ENCODE peak calls at places on chromosomes 13 and 19, in eight cellular contexts. V is stimulated activated CD4-positive, alpha-beta T cell treated with anti-CD3 and anti-CD28 coated beads, Interleukin-1b, Interleukin-23, amount 100 ng/mL, for 24 hours; E is NCI-H524; L is NCI-H774; G is WTC11; K is fibroblast of pulmonary artery; C is Right ventricle myocardium inferior; N is SHP77 treated with DMSO at 0.1 percent for 48 hours. A is an unnamed sample.

GRCh38 chr13:42875448-42876269 is 94.3 kb downstream of the FAM216B start:
- DNase-seq in K (peak; percentile 83), E (no peak), V (no peak), L (no peak), G (peak; percentile 58), N (no peak), C (no peak), A (no peak)

GRCh38 chr19:38949580-38950367 is 19.0 kb downstream of the MRPS12 start:
- DNase-seq in N (peak; percentile 93), E (peak; percentile 80), G (peak; percentile 100), L (no peak), C (peak; percentile 89), K (peak; percentile 79), V (peak; percentile 68), A (peak; percentile 75)

GRCh38 chr19:35404879-35405622 is 34.2 kb downstream of the GPR42 start:
- DNase-seq in L (no peak), V (no peak), N (no peak), G (no peak), C (no peak), E (no peak), K (peak; percentile 90), A (no peak)

GRCh38 chr19:23983406-23983805 is 68.7 kb downstream of the ZNF726 start:
- DNase-seq in L (no peak), K (no peak), V (no peak), E (no peak), G (no peak), N (no peak), C (no peak), A (no peak)

GRCh38 chr19:33054623-33055022 is 10.1 kb downstream of the RHPN2 start:
- DNase-seq in E (no peak), V (no peak), K (no peak), G (no peak), N (no peak), L (no peak), C (no peak), A (no peak)

GRCh38 chr13:102978168-102978567 is 88.0 kb downstream of the SLC10A2 start:
- DNase-seq in L (no peak), E (no peak), N (no peak), K (peak; percentile 36), V (no peak), G (no peak), C (no peak), A (no peak)

GRCh38 chr19:29708553-29709439 is 6.3 kb downstream of the C19orf12 start:
- DNase-seq in E (no peak), V (no peak), K (peak; percentile 4), N (no peak), L (no peak), G (no peak), C (no peak), A (no peak)

GRCh38 chr19:32453736-32454135 is 48.2 kb downstream of the DPY19L3 start:
- DNase-seq in K (peak; percentile 29), E (no peak), C (no peak), L (no peak), G (no peak), N (no peak), V (no peak), A (no peak)

GRCh38 chr13:99220199-99220931 is 19.7 kb downstream of the UBAC2 start:
- DNase-seq in L (no peak), G (no peak), E (no peak), K (no peak), V (no peak), N (no peak), C (no peak), A (no peak)

GRCh38 chr13:83935566-83935965 is 53.3 kb upstream of the SLITRK1 start:
- DNase-seq in V (no peak), G (no peak), E (peak; percentile 5), N (no peak), L (no peak), K (no peak), C (no peak), A (no peak)

GRCh38 chr19:9941236-9941635 is 4.9 kb upstream of the OLFM2 start:
- DNase-seq in L (no peak), E (no peak), G (no peak), N (no peak), K (no peak), V (no peak), C (no peak), A (no peak)

GRCh38 chr19:29528350-29528945 is 2.7 kb downstream of the VSTM2B start:
- DNase-seq in V (peak; percentile 41), K (peak; percentile 68), E (peak; percentile 58), L (no peak), G (peak; percentile 86), C (no peak), N (no peak), A (peak; percentile 57)

GRCh38 chr13:24671367-24672117 is 8.7 kb upstream of the ATP12A start:
- DNase-seq in E (peak; percentile 81), N (peak; percentile 22), V (no peak), L (no peak), K (peak; percentile 78), C (no peak), G (peak; percentile 35), A (peak; percentile 86)

GRCh38 chr19:51020988-51021651 is 1.6 kb upstream of the KLK10 start:
- DNase-seq in L (peak; percentile 38), C (no peak), N (peak; percentile 64), G (no peak), V (no peak), E (peak; percentile 10), K (peak; percentile 69), A (peak; percentile 75)

GRCh38 chr13:76049397-76049746 is 413.2 kb downstream of the LMO7 start:
- DNase-seq in N (no peak), V (no peak), K (no peak), G (no peak), C (no peak), E (no peak), L (no peak), A (no peak)